ENCODE peak calls at places on chromosome 18, in ten cellular contexts. One of them, this sample, is unnamed.

GRCh38 chr18:45166341-45167108 is 448.8 kb upstream of the SLC14A2 start:
- DNase-seq in CD8-positive, alpha-beta T cell: no peak
- DNase-seq in H1: no peak
- DNase-seq in spleen: no peak
- DNase-seq in K562: no peak
- DNase-seq in cardiac muscle cell: peak; percentile 81
- DNase-seq in neuronal stem cell: no peak
- DNase-seq in fibroblast of lung: peak; percentile 93
- DNase-seq in upper lobe of right lung: no peak
- DNase-seq in trophoblast cell: peak; percentile 81
- DNase-seq in this sample: no peak

GRCh38 chr18:74622079-74622478 is 24.4 kb downstream of the ZNF407 start:
- DNase-seq in K562: no peak
- DNase-seq in trophoblast cell: no peak
- DNase-seq in fibroblast of lung: no peak
- DNase-seq in neuronal stem cell: no peak
- DNase-seq in H1: no peak
- DNase-seq in cardiac muscle cell: no peak
- DNase-seq in upper lobe of right lung: no peak
- DNase-seq in spleen: no peak
- DNase-seq in CD8-positive, alpha-beta T cell: no peak
- DNase-seq in this sample: no peak

GRCh38 chr18:8783335-8783993 is 78.1 kb downstream of the MTCL1 start:
- DNase-seq in spleen: no peak
- DNase-seq in K562: no peak
- DNase-seq in fibroblast of lung: no peak
- DNase-seq in trophoblast cell: no peak
- DNase-seq in cardiac muscle cell: no peak
- DNase-seq in H1: no peak
- DNase-seq in CD8-positive, alpha-beta T cell: no peak
- DNase-seq in upper lobe of right lung: no peak
- DNase-seq in neuronal stem cell: no peak
- DNase-seq in this sample: no peak

GRCh38 chr18:985301-985700 is 80.6 kb downstream of the ADCYAP1 start:
- DNase-seq in H1: no peak
- DNase-seq in trophoblast cell: no peak
- DNase-seq in K562: no peak
- DNase-seq in fibroblast of lung: no peak
- DNase-seq in neuronal stem cell: no peak
- DNase-seq in upper lobe of right lung: no peak
- DNase-seq in spleen: no peak
- DNase-seq in cardiac muscle cell: no peak
- DNase-seq in CD8-positive, alpha-beta T cell: no peak
- DNase-seq in this sample: no peak

GRCh38 chr18:47793609-47794008 is 136.8 kb downstream of the SMAD2 start:
- DNase-seq in CD8-positive, alpha-beta T cell: no peak
- DNase-seq in fibroblast of lung: no peak
- DNase-seq in K562: no peak
- DNase-seq in neuronal stem cell: no peak
- DNase-seq in cardiac muscle cell: no peak
- DNase-seq in trophoblast cell: no peak
- DNase-seq in H1: no peak
- DNase-seq in spleen: no peak
- DNase-seq in upper lobe of right lung: no peak
- DNase-seq in this sample: no peak

GRCh38 chr18:9708882-9709877 is 1.1 kb downstream of the RAB31 start:
- DNase-seq in cardiac muscle cell: peak; percentile 69
- DNase-seq in spleen: peak; percentile 87
- DNase-seq in upper lobe of right lung: peak; percentile 67
- DNase-seq in fibroblast of lung: peak; percentile 45
- DNase-seq in CD8-positive, alpha-beta T cell: no peak
- DNase-seq in H1: no peak
- DNase-seq in neuronal stem cell: no peak
- DNase-seq in trophoblast cell: peak; percentile 92
- DNase-seq in K562: peak; percentile 47
- DNase-seq in this sample: no peak

GRCh38 chr18:45764000-45764686 is 40.2 kb downstream of the SLC14A1 start:
- DNase-seq in trophoblast cell: no peak
- DNase-seq in H1: no peak
- DNase-seq in fibroblast of lung: no peak
- DNase-seq in neuronal stem cell: no peak
- DNase-seq in spleen: no peak
- DNase-seq in K562: no peak
- DNase-seq in CD8-positive, alpha-beta T cell: no peak
- DNase-seq in upper lobe of right lung: no peak
- DNase-seq in cardiac muscle cell: peak; percentile 22
- DNase-seq in this sample: no peak

GRCh38 chr18:48408727-48409590 is at the start of gene ZBTB7C:
- DNase-seq in spleen: peak; percentile 78
- DNase-seq in K562: peak; percentile 8
- DNase-seq in fibroblast of lung: peak; percentile 24
- DNase-seq in neuronal stem cell: peak; percentile 67
- DNase-seq in H1: no peak
- DNase-seq in trophoblast cell: peak; percentile 61
- DNase-seq in cardiac muscle cell: peak; percentile 22
- DNase-seq in upper lobe of right lung: peak; percentile 77
- DNase-seq in CD8-positive, alpha-beta T cell: no peak
- DNase-seq in this sample: no peak

GRCh38 chr18:63445067-63445466 is 22.8 kb upstream of the VPS4B start:
- DNase-seq in neuronal stem cell: no peak
- DNase-seq in trophoblast cell: no peak
- DNase-seq in H1: no peak
- DNase-seq in fibroblast of lung: no peak
- DNase-seq in upper lobe of right lung: no peak
- DNase-seq in CD8-positive, alpha-beta T cell: no peak
- DNase-seq in cardiac muscle cell: no peak
- DNase-seq in K562: no peak
- DNase-seq in spleen: no peak
- DNase-seq in this sample: no peak

GRCh38 chr18:51522821-51523220 is 325.3 kb upstream of the MEX3C start:
- DNase-seq in trophoblast cell: peak; percentile 68
- DNase-seq in neuronal stem cell: no peak
- DNase-seq in CD8-positive, alpha-beta T cell: no peak
- DNase-seq in cardiac muscle cell: no peak
- DNase-seq in H1: no peak
- DNase-seq in K562: no peak
- DNase-seq in fibroblast of lung: no peak
- DNase-seq in spleen: no peak
- DNase-seq in upper lobe of right lung: no peak
- DNase-seq in this sample: no peak

GRCh38 chr18:51519571-51519970 is 322.1 kb upstream of the MEX3C start:
- DNase-seq in spleen: no peak
- DNase-seq in trophoblast cell: no peak
- DNase-seq in cardiac muscle cell: peak; percentile 45
- DNase-seq in fibroblast of lung: no peak
- DNase-seq in upper lobe of right lung: no peak
- DNase-seq in CD8-positive, alpha-beta T cell: no peak
- DNase-seq in neuronal stem cell: no peak
- DNase-seq in K562: no peak
- DNase-seq in H1: no peak
- DNase-seq in this sample: no peak

GRCh38 chr18:51522338-51522737 is 324.9 kb upstream of the MEX3C start:
- DNase-seq in H1: peak; percentile 19
- DNase-seq in cardiac muscle cell: no peak
- DNase-seq in fibroblast of lung: no peak
- DNase-seq in trophoblast cell: no peak
- DNase-seq in K562: no peak
- DNase-seq in CD8-positive, alpha-beta T cell: no peak
- DNase-seq in spleen: no peak
- DNase-seq in neuronal stem cell: no peak
- DNase-seq in upper lobe of right lung: no peak
- DNase-seq in this sample: no peak

GRCh38 chr18:51523671-51524070 is 326.2 kb upstream of the MEX3C start:
- DNase-seq in cardiac muscle cell: no peak
- DNase-seq in H1: no peak
- DNase-seq in CD8-positive, alpha-beta T cell: no peak
- DNase-seq in upper lobe of right lung: no peak
- DNase-seq in fibroblast of lung: no peak
- DNase-seq in trophoblast cell: peak; percentile 12
- DNase-seq in K562: no peak
- DNase-seq in neuronal stem cell: no peak
- DNase-seq in spleen: no peak
- DNase-seq in this sample: no peak

DNA sequence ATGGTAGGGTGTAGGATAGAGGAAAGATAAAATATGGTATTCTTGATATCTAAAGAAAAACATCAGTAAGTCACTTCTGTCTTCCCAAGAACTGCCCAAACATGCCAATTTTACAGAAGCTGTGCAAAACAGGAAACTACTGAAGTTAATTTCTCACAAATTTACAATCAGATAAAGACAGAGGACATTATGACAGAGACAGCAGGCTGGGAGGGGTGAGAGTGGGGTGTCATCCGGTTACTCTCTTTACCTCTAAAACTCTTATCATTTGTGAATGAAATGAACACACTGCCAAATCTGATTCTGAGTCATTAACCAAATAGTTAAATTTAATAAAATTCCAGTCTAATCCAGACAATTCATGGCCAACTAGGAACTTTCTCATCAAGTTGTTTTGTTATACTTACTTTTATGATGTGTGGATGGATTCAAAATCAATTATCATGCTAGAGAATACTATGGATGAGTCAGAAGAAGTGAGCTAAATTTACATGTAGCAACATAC is 323.2 kb upstream of the MEX3C start:
- DNase-seq in cardiac muscle cell: no peak
- DNase-seq in neuronal stem cell: no peak
- DNase-seq in K562: no peak
- DNase-seq in H1: no peak
- DNase-seq in CD8-positive, alpha-beta T cell: no peak
- DNase-seq in upper lobe of right lung: no peak
- DNase-seq in spleen: no peak
- DNase-seq in trophoblast cell: no peak
- DNase-seq in fibroblast of lung: no peak
- DNase-seq in this sample: no peak
- H3K27ac ChIP-seq in cardiac muscle cell: no peak overlapping the region
- H3K27ac ChIP-seq in neuronal stem cell: no peak overlapping the region
- H3K27ac ChIP-seq in K562: no peak overlapping the region
- H3K27ac ChIP-seq in H1: no peak overlapping the region
- H3K27ac ChIP-seq in CD8-positive, alpha-beta T cell: no peak overlapping the region
- H3K27ac ChIP-seq in upper lobe of right lung: no peak overlapping the region
- H3K27ac ChIP-seq in spleen: no peak overlapping the region
- H3K27ac ChIP-seq in trophoblast cell: no peak overlapping the region
- H3K27ac ChIP-seq in fibroblast of lung: no peak overlapping the region
- H3K27ac ChIP-seq in this sample: no peak overlapping the region

DNA sequence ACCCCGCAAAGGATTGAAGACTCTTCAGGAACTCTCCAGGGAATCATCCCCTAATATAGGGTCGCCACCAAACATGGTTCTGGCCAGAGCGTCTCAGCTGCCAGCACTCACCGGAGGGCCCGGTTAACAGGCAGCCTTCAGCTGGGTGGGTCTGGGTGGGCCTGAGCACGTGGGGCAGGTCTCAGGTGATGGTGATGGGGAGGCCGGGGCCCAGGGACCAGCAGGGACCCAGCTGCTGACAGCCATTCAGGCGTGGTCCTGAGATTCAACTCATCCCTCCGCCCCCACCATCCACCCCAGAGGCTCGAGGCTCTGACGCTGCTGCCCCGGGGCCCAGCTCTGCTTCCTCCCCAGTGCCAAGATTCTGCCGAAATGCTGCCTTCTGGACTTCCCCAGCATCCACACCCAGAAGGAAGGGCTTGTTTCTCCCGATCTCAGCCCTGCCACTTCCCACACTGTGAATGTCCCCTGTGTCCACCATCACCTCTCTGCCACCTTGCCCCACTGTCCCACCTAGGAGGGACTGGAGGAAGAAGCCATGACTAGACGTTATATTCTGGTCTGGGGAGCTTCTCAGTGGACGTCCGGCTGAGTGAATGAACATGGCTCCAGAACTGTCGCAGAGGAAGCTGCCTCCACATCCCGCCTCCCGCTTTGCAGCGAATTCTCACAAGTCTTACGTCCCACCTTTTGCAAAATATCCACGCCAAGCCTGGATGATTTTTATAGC is 294.2 kb upstream of the SALL3 start:
- DNase-seq in K562: no peak
- DNase-seq in neuronal stem cell: no peak
- DNase-seq in spleen: no peak
- DNase-seq in CD8-positive, alpha-beta T cell: no peak
- DNase-seq in cardiac muscle cell: no peak
- DNase-seq in upper lobe of right lung: no peak
- DNase-seq in H1: no peak
- DNase-seq in fibroblast of lung: no peak
- DNase-seq in trophoblast cell: no peak
- DNase-seq in this sample: no peak
- H3K9me3 ChIP-seq in K562: no peaks in the 10 kb centered on the region
- H3K9me3 ChIP-seq in neuronal stem cell: no peaks in the 10 kb centered on the region
- H3K9me3 ChIP-seq in spleen: no peaks in the 10 kb centered on the region
- H3K9me3 ChIP-seq in CD8-positive, alpha-beta T cell: no peaks in the 10 kb centered on the region
- H3K9me3 ChIP-seq in cardiac muscle cell: no peaks in the 10 kb centered on the region
- H3K9me3 ChIP-seq in upper lobe of right lung: no peaks in the 10 kb centered on the region
- H3K9me3 ChIP-seq in H1: no peaks in the 10 kb centered on the region
- H3K9me3 ChIP-seq in fibroblast of lung: no peaks in the 10 kb centered on the region
- H3K9me3 ChIP-seq in trophoblast cell: peaks cover 2% of the 10 kb centered on the region
- H3K9me3 ChIP-seq in this sample: no peaks in the 10 kb centered on the region

DNA sequence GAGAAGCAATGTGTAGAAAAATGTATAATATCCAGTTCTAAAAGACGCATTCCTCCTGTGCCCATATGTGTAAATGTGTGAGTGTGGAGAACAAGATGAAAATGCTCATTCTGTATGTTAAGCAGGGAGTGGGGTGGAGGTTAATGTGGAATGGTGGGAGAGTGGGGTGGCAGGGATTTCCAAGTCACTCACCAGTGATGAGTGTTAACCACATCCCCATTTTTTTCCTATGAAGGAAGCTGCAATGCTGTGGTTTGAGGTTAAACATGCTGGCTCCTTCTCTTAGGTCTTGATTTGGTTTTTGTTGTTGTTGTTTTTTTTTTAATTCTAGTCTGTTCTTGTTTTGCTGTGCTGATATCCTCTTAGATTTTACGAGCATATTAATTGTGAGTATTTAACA is 169.4 kb downstream of the NEDD4L start:
- DNase-seq in fibroblast of lung: peak; percentile 97
- DNase-seq in upper lobe of right lung: no peak
- DNase-seq in neuronal stem cell: no peak
- DNase-seq in K562: no peak
- DNase-seq in H1: no peak
- DNase-seq in CD8-positive, alpha-beta T cell: no peak
- DNase-seq in cardiac muscle cell: peak; percentile 78
- DNase-seq in spleen: no peak
- DNase-seq in trophoblast cell: no peak
- DNase-seq in this sample: no peak
- H3K4me1 ChIP-seq in fibroblast of lung: peaks cover 26% of the 10 kb centered on the region
- H3K4me1 ChIP-seq in upper lobe of right lung: peaks cover 20% of the 10 kb centered on the region
- H3K4me1 ChIP-seq in neuronal stem cell: peaks cover 11% of the 10 kb centered on the region
- H3K4me1 ChIP-seq in K562: no peaks in the 10 kb centered on the region
- H3K4me1 ChIP-seq in H1: peaks cover 19% of the 10 kb centered on the region
- H3K4me1 ChIP-seq in CD8-positive, alpha-beta T cell: peaks cover 6% of the 10 kb centered on the region
- H3K4me1 ChIP-seq in cardiac muscle cell: peaks cover 24% of the 10 kb centered on the region
- H3K4me1 ChIP-seq in spleen: no peaks in the 10 kb centered on the region
- H3K4me1 ChIP-seq in trophoblast cell: no peaks in the 10 kb centered on the region
- H3K4me1 ChIP-seq in this sample: peaks cover 13% of the 10 kb centered on the region

DNA sequence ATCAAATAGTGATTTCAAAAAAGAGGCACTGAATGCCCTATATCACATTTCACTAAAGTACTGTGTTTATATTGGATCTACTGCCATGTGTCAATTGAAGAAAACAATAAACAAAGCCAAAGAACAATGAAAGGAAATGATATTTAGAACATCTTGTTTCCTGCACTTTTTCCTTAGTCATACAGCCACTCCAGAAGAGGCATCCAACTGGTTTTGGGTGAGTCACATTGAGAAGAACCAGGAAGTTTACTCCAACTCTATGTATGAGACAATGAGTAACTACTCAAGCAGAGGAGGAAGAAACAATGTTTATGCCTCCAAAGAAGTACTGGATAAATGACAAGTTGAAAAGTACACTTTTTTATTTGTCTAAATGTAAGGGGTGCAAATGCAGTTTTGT is 583.6 kb downstream of the FBXO15 start:
- DNase-seq in trophoblast cell: peak; percentile 34
- DNase-seq in spleen: no peak
- DNase-seq in fibroblast of lung: peak; percentile 82
- DNase-seq in K562: no peak
- DNase-seq in H1: no peak
- DNase-seq in CD8-positive, alpha-beta T cell: no peak
- DNase-seq in cardiac muscle cell: peak; percentile 54
- DNase-seq in upper lobe of right lung: no peak
- DNase-seq in neuronal stem cell: no peak
- DNase-seq in this sample: no peak
- H3K27ac ChIP-seq in trophoblast cell: no peak overlapping the region
- H3K27ac ChIP-seq in spleen: no peak overlapping the region
- H3K27ac ChIP-seq in fibroblast of lung: no peak overlapping the region
- H3K27ac ChIP-seq in K562: no peak overlapping the region
- H3K27ac ChIP-seq in H1: no peak overlapping the region
- H3K27ac ChIP-seq in CD8-positive, alpha-beta T cell: no peak overlapping the region
- H3K27ac ChIP-seq in cardiac muscle cell: no peak overlapping the region
- H3K27ac ChIP-seq in upper lobe of right lung: no peak overlapping the region
- H3K27ac ChIP-seq in neuronal stem cell: no peak overlapping the region
- H3K27ac ChIP-seq in this sample: no peak overlapping the region